ENCODE peak calls at places on chromosomes 5 and 9, in seven cellular contexts. One of them, this sample, is unnamed.

GRCh38 chr5:116454417-116454927 is 120.2 kb downstream of the SEMA6A start:
- DNase-seq in right cardiac atrium: peak; percentile 62
- DNase-seq in EL: peak; percentile 90
- DNase-seq in effector CD4-positive, alpha-beta T cell: no peak
- DNase-seq in body of pancreas: no peak
- DNase-seq in amygdala: peak; percentile 40
- DNase-seq in A549: no peak
- DNase-seq in this sample: peak; percentile 21

GRCh38 chr5:127353761-127354160 is 63.2 kb downstream of the MEGF10 start:
- DNase-seq in right cardiac atrium: no peak
- DNase-seq in EL: no peak
- DNase-seq in effector CD4-positive, alpha-beta T cell: no peak
- DNase-seq in body of pancreas: no peak
- DNase-seq in amygdala: no peak
- DNase-seq in A549: no peak
- DNase-seq in this sample: no peak

GRCh38 chr9:6987381-6987780 is 229.6 kb downstream of the KDM4C start:
- DNase-seq in right cardiac atrium: no peak
- DNase-seq in EL: no peak
- DNase-seq in effector CD4-positive, alpha-beta T cell: no peak
- DNase-seq in body of pancreas: no peak
- DNase-seq in amygdala: no peak
- DNase-seq in A549: no peak
- DNase-seq in this sample: no peak

GRCh38 chr5:149381986-149382338 is 2.9 kb upstream of the IL17B start:
- DNase-seq in right cardiac atrium: peak; percentile 93
- DNase-seq in EL: peak; percentile 73
- DNase-seq in effector CD4-positive, alpha-beta T cell: peak; percentile 63
- DNase-seq in body of pancreas: peak; percentile 72
- DNase-seq in amygdala: peak; percentile 18
- DNase-seq in A549: peak; percentile 86
- DNase-seq in this sample: peak; percentile 73

GRCh38 chr5:111676496-111676895 is 80.5 kb downstream of the NREP start:
- DNase-seq in right cardiac atrium: no peak
- DNase-seq in EL: peak; percentile 23
- DNase-seq in effector CD4-positive, alpha-beta T cell: no peak
- DNase-seq in body of pancreas: no peak
- DNase-seq in amygdala: no peak
- DNase-seq in A549: no peak
- DNase-seq in this sample: no peak

GRCh38 chr5:66661149-66661548 is 65.0 kb downstream of the MAST4 start:
- DNase-seq in right cardiac atrium: peak; percentile 74
- DNase-seq in EL: peak; percentile 2
- DNase-seq in effector CD4-positive, alpha-beta T cell: no peak
- DNase-seq in body of pancreas: peak; percentile 22
- DNase-seq in amygdala: peak; percentile 22
- DNase-seq in A549: no peak
- DNase-seq in this sample: no peak

GRCh38 chr9:129333961-129334743 is 156.1 kb upstream of the IER5L start:
- DNase-seq in right cardiac atrium: peak; percentile 98
- DNase-seq in EL: peak; percentile 96
- DNase-seq in effector CD4-positive, alpha-beta T cell: no peak
- DNase-seq in body of pancreas: peak; percentile 98
- DNase-seq in amygdala: peak; percentile 62
- DNase-seq in A549: peak; percentile 95
- DNase-seq in this sample: peak; percentile 96

GRCh38 chr9:136844766-136845464 is 2.6 kb downstream of the AJM1 start:
- DNase-seq in right cardiac atrium: peak; percentile 61
- DNase-seq in EL: no peak
- DNase-seq in effector CD4-positive, alpha-beta T cell: no peak
- DNase-seq in body of pancreas: no peak
- DNase-seq in amygdala: no peak
- DNase-seq in A549: no peak
- DNase-seq in this sample: no peak

GRCh38 chr5:96595300-96596090 is 66.7 kb upstream of the CAST start:
- DNase-seq in right cardiac atrium: no peak
- DNase-seq in EL: peak; percentile 34
- DNase-seq in effector CD4-positive, alpha-beta T cell: no peak
- DNase-seq in body of pancreas: no peak
- DNase-seq in amygdala: no peak
- DNase-seq in A549: no peak
- DNase-seq in this sample: peak; percentile 35